ENCODE peak calls at places on chromosomes 11 and 22, in four cellular contexts. T, J, P and Q are unnamed samples. For H3K9me3 and H3K4me1, the result is how much of the 10 kb centered on the place peaks cover.

GRCh38 chr11:35354644-35355043 is 64.7 kb downstream of the SLC1A2 start:
- DNase-seq in T (no peak), J (no peak), P (no peak), Q (no peak)

GRCh38 chr22:39563571-39564428 is 6.8 kb upstream of the CACNA1I start:
- DNase-seq in T (no peak), J (no peak), P (no peak), Q (no peak)

GRCh38 chr11:1442163-1442562 is 44.4 kb downstream of the MOB2 start:
- DNase-seq in T (no peak), J (no peak), P (peak), Q (no peak)

GRCh38 chr11:120272303-120272702 is 32.4 kb downstream of the POU2F3 start:
- DNase-seq in T (no peak), J (no peak), P (peak), Q (no peak)

GRCh38 chr11:119709638-119710346 is 19.2 kb downstream of the NECTIN1 start:
- DNase-seq in T (no peak), J (no peak), P (peak), Q (no peak)

GRCh38 chr11:1223346-1224108 is 661 bp downstream of the MUC5B start:
- DNase-seq in T (no peak), J (no peak), P (no peak), Q (peak)

GRCh38 chr11:61652135-61652534 is 28.1 kb upstream of the DAGLA start:
- DNase-seq in T (no peak), J (no peak), P (no peak), Q (no peak)

GRCh38 chr22:38233427-38233826 is 31.6 kb downstream of the MAFF start:
- DNase-seq in T (no peak), J (no peak), P (peak), Q (no peak)

GRCh38 chr11:122732342-122733300 is 77.1 kb downstream of the UBASH3B start:
- DNase-seq in T (no peak), J (no peak), P (no peak), Q (no peak)

GRCh38 chr22:27669798-27670599 is 131.6 kb downstream of the MN1 start:
- DNase-seq in T (no peak), J (no peak), P (peak), Q (no peak)

GRCh38 chr11:85115798-85116197 is 511.3 kb downstream of the DLG2 start:
- DNase-seq in T (no peak), J (no peak), P (no peak), Q (no peak)

GRCh38 chr22:23840026-23840425 is 1.2 kb upstream of the DERL3 start:
- DNase-seq in T (no peak), J (no peak), P (no peak), Q (no peak)

GRCh38 chr11:115303929-115304328 is 200.3 kb downstream of the CADM1 start:
- DNase-seq in T (no peak), J (no peak), P (no peak), Q (no peak)

GRCh38 chr22:28813772-28814518 is 13.6 kb upstream of the XBP1 start:
- DNase-seq in T (no peak), J (no peak), P (no peak), Q (no peak)

GRCh38 chr11:104061851-104062521 is 25.5 kb downstream of the DDI1 start:
- DNase-seq in T (no peak), J (no peak), P (peak), Q (no peak)
- H3K27ac ChIP-seq in T (no peak), J (no peak), P (no peak), Q (no peak)

GRCh38 chr11:30281476-30282288 is 41.2 kb upstream of the ARL14EP start:
- DNase-seq in T (no peak), J (no peak), P (no peak), Q (no peak)
- H3K9me3 ChIP-seq in T (under half), J (under half), P (under half), Q (under half)

GRCh38 chr11:77505956-77506355 is 32.1 kb upstream of the PAK1 start:
- DNase-seq in T (no peak), J (no peak), P (no peak), Q (no peak)

GRCh38 chr11:77497368-77497767 is 23.5 kb upstream of the PAK1 start:
- DNase-seq in T (no peak), J (no peak), P (no peak), Q (no peak)

GRCh38 chr11:77502501-77502900 is 28.6 kb upstream of the PAK1 start:
- DNase-seq in T (no peak), J (no peak), P (no peak), Q (no peak)

GRCh38 chr11:77503006-77503405 is 29.1 kb upstream of the PAK1 start:
- DNase-seq in T (no peak), J (no peak), P (peak), Q (no peak)

GRCh38 chr11:77501748-77502147 is 27.9 kb upstream of the PAK1 start:
- DNase-seq in T (no peak), J (no peak), P (no peak), Q (no peak)
- H3K4me1 ChIP-seq in T (under half), J (under half), P (under half), Q (under half)

DNA sequence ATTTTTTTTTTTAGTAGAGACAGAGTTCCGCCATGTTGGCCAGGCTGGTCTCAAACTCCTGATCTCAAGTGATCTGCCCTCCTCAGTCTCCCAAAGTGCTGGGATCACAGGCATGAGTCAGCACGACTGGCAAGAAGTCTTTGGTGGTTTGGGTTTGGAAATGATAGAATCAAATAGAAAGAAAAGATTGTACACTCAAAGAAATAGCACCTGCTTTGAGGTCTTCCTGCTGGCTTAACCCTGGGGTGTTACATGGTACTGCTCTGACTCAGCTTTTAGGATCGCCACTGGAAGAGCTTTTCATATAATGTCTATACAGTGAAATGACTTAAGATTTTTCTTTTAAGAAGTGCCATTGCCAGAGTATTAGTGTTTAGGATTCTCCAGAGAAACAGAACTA is 50.2 kb downstream of the JAM3 start:
- DNase-seq in T (no peak), J (no peak), P (peak), Q (no peak)
- H3K27ac ChIP-seq in T (peak), J (no peak), P (no peak), Q (peak)

DNA sequence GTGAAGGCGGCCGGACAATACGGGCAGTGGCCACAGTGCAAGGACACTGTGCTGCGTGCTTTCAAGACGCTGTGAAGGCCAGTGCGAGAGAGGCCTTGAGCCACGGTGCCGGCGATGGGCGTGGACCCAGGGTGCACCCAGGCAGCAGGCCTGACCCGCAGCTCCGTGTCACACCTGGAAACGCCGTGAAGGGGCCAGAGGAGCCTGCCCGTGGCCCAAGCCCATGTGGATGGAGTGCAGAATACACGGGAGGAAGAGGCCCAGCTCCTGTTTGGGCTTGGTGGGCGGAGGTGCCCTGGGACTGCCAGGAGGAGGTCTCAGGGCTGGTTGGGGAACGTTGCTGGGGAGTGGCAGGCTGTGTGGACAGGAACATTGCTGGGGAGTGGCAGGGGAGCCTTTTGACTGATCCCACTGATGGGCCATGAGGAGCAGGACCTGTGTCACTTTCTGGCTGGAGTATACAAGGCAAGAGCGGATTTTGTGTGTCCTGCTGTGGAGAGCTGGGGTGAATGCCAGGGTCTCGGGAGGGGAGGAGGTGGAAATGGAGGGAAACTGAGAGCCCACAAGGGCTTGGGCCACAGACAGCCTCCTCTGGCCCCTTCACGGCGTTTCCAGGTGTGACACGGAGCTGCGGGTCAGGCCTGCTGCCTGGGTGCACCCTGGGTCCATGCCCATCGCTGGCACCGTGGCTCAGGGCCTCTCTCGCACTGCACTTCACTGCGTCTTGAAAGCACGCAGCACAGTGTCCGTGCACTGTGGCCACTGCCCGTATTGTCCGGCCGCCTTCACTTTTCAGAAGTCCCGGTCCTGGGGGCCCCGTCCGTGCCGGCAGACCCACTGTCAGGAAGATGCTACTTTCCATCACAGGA is 925.4 kb downstream of the BRD1 start:
- DNase-seq in T (no peak), J (no peak), P (no peak), Q (no peak)
- H3K9me3 ChIP-seq in T (under half), J (under half), P (under half), Q (under half)

GRCh38 chr22:24972369-24972768 is 19.9 kb downstream of the KIAA1671 start:
- DNase-seq in T (no peak), J (no peak), P (no peak), Q (no peak)

GRCh38 chr22:24975125-24975640 is 22.7 kb downstream of the KIAA1671 start:
- DNase-seq in T (no peak), J (no peak), P (no peak), Q (no peak)

GRCh38 chr22:24976442-24977218 is 24.1 kb downstream of the KIAA1671 start:
- DNase-seq in T (no peak), J (no peak), P (no peak), Q (peak)

GRCh38 chr22:24975813-24976341 is 23.4 kb downstream of the KIAA1671 start:
- DNase-seq in T (peak), J (no peak), P (peak), Q (peak)

GRCh38 chr22:24973867-24974266 is 21.4 kb downstream of the KIAA1671 start:
- DNase-seq in T (no peak), J (no peak), P (no peak), Q (no peak)
- H3K4me1 ChIP-seq in T (under half), J (under half), P (under half), Q (under half)

DNA sequence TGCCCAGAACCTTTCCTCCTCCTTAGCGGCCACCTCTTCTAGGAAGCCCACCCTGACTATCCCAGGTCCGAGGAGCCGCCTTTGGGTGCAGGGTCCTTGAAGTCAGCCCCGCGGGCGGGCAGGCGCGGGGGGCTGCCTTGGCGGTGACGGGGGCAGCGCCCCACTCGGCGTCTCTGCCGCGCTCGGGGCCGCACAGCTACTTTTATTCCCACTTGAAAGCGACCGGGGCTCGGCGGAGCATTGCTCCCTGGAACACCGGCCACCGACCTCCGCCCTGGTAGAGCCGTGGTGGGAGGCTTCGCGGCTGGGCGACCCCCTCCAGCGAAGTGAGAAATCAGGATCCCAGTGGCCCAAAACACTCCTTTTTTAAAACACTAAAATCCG is 823 bp upstream of the MAPK11 start:
- DNase-seq in T (no peak), J (no peak), P (no peak), Q (no peak)
- H3K27ac ChIP-seq in T (peak), J (no peak), P (no peak), Q (no peak)

DNA sequence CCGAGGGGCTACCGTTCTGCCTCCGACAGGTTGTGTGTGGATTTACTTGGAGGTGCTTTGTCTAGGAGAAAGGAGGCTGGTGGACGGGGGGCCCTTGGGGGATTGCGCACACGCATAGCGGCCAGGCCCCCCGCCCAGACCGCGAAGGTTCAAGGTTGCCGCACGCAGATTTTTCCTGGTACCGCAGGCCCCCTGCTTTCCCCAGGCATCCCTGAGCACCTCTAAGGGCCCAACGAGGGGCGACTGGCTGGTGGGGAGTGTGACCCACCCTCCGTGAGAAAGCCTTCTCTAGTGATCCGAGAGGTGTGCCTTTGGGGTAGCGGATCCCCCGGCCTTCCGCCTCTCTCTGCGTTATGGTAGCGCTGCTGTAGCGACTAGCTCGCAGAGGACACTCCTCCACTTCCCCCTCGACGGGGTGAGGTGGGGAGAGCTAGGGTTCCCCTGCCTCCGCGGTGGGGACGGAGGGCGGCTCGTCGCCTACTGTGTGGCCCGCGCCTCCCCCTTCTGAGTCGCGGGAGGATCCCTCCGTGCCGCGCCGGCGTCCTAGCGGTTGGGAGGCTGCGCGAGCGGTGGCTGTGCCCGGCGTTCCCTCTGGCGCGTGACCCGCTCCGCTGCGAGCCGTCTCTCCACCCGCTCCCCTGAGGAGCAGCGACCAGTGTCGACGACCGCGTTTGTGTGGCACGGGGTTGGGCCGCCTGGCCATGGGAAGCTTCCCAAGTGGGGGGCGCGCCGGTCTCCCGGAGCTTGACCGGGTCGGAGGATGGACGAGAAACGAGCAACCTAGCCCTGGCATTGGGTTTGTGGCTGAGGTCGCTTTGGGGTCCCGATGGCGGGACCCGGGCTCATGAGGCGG is 3900.0 kb upstream of the OR11H1 start:
- DNase-seq in T (no peak), J (no peak), P (no peak), Q (no peak)
- H3K9me3 ChIP-seq in T (under half), J (under half), P (under half), Q (under half)

GRCh38 chr11:68929706-68930605 is 26.3 kb downstream of the IGHMBP2 start:
- DNase-seq in T (no peak), J (no peak), P (no peak), Q (no peak)
- H3K4me1 ChIP-seq in T (under half), J (under half), P (under half), Q (under half)